ENCODE peak calls at places on chromosome 14, in ten cellular contexts. One of them, this sample, is unnamed.

GRCh38 chr14:100679707-100680438 is 46.8 kb upstream of the DLK1 start:
- DNase-seq in astrocyte of the spinal cord: peak
- DNase-seq in left lung: peak
- DNase-seq in Caco-2: no peak
- DNase-seq in Calu3: no peak
- DNase-seq in neural crest cell: no peak
- DNase-seq in neural progenitor cell: no peak
- DNase-seq in fibroblast of the aortic adventitia: peak
- DNase-seq in fibroblast of lung: peak
- DNase-seq in adrenal gland: no peak
- DNase-seq in this sample: no peak

GRCh38 chr14:34837801-34838322 is 37.3 kb downstream of the BAZ1A start:
- DNase-seq in astrocyte of the spinal cord: no peak
- DNase-seq in left lung: no peak
- DNase-seq in Caco-2: no peak
- DNase-seq in Calu3: no peak
- DNase-seq in neural crest cell: no peak
- DNase-seq in neural progenitor cell: no peak
- DNase-seq in fibroblast of the aortic adventitia: no peak
- DNase-seq in fibroblast of lung: no peak
- DNase-seq in adrenal gland: no peak
- DNase-seq in this sample: no peak

GRCh38 chr14:68076451-68076850 is 256.9 kb downstream of the RAD51B start:
- DNase-seq in astrocyte of the spinal cord: peak
- DNase-seq in left lung: no peak
- DNase-seq in Caco-2: no peak
- DNase-seq in Calu3: no peak
- DNase-seq in neural crest cell: no peak
- DNase-seq in neural progenitor cell: no peak
- DNase-seq in fibroblast of the aortic adventitia: peak
- DNase-seq in fibroblast of lung: peak
- DNase-seq in adrenal gland: no peak
- DNase-seq in this sample: no peak

GRCh38 chr14:95784137-95784536 is 70.2 kb upstream of the TCL1A start:
- DNase-seq in astrocyte of the spinal cord: peak
- DNase-seq in left lung: no peak
- DNase-seq in Caco-2: peak
- DNase-seq in Calu3: peak
- DNase-seq in neural crest cell: peak
- DNase-seq in neural progenitor cell: peak
- DNase-seq in fibroblast of the aortic adventitia: peak
- DNase-seq in fibroblast of lung: peak
- DNase-seq in adrenal gland: peak
- DNase-seq in this sample: no peak

GRCh38 chr14:68676511-68676943 is 116.3 kb downstream of the ZFP36L1 start:
- DNase-seq in astrocyte of the spinal cord: no peak
- DNase-seq in left lung: no peak
- DNase-seq in Caco-2: peak
- DNase-seq in Calu3: no peak
- DNase-seq in neural crest cell: no peak
- DNase-seq in neural progenitor cell: peak
- DNase-seq in fibroblast of the aortic adventitia: no peak
- DNase-seq in fibroblast of lung: no peak
- DNase-seq in adrenal gland: no peak
- DNase-seq in this sample: no peak

GRCh38 chr14:21092147-21093011 is 6.1 kb downstream of the ZNF219 start:
- DNase-seq in astrocyte of the spinal cord: peak
- DNase-seq in left lung: peak
- DNase-seq in Caco-2: peak
- DNase-seq in Calu3: peak
- DNase-seq in neural crest cell: peak
- DNase-seq in neural progenitor cell: peak
- DNase-seq in fibroblast of the aortic adventitia: peak
- DNase-seq in fibroblast of lung: peak
- DNase-seq in adrenal gland: peak
- DNase-seq in this sample: peak

GRCh38 chr14:89681086-89682018 is 264.3 kb upstream of the FOXN3 start:
- DNase-seq in astrocyte of the spinal cord: no peak
- DNase-seq in left lung: no peak
- DNase-seq in Caco-2: peak
- DNase-seq in Calu3: no peak
- DNase-seq in neural crest cell: no peak
- DNase-seq in neural progenitor cell: no peak
- DNase-seq in fibroblast of the aortic adventitia: no peak
- DNase-seq in fibroblast of lung: no peak
- DNase-seq in adrenal gland: peak
- DNase-seq in this sample: no peak

GRCh38 chr14:51138353-51139103 is 43.6 kb upstream of the TRIM9 start:
- DNase-seq in astrocyte of the spinal cord: no peak
- DNase-seq in left lung: no peak
- DNase-seq in Caco-2: no peak
- DNase-seq in Calu3: no peak
- DNase-seq in neural crest cell: no peak
- DNase-seq in neural progenitor cell: no peak
- DNase-seq in fibroblast of the aortic adventitia: no peak
- DNase-seq in fibroblast of lung: no peak
- DNase-seq in adrenal gland: no peak
- DNase-seq in this sample: no peak

GRCh38 chr14:101472518-101472849 is 88.8 kb upstream of the DIO3 start:
- DNase-seq in astrocyte of the spinal cord: no peak
- DNase-seq in left lung: no peak
- DNase-seq in Caco-2: no peak
- DNase-seq in Calu3: no peak
- DNase-seq in neural crest cell: no peak
- DNase-seq in neural progenitor cell: no peak
- DNase-seq in fibroblast of the aortic adventitia: no peak
- DNase-seq in fibroblast of lung: no peak
- DNase-seq in adrenal gland: no peak
- DNase-seq in this sample: no peak

GRCh38 chr14:32404784-32405573 is 75.9 kb downstream of the AKAP6 start:
- DNase-seq in astrocyte of the spinal cord: no peak
- DNase-seq in left lung: no peak
- DNase-seq in Caco-2: no peak
- DNase-seq in Calu3: no peak
- DNase-seq in neural crest cell: no peak
- DNase-seq in neural progenitor cell: no peak
- DNase-seq in fibroblast of the aortic adventitia: no peak
- DNase-seq in fibroblast of lung: no peak
- DNase-seq in adrenal gland: no peak
- DNase-seq in this sample: no peak

GRCh38 chr14:73142216-73142615 is 5.9 kb downstream of the PSEN1 start:
- DNase-seq in astrocyte of the spinal cord: no peak
- DNase-seq in left lung: no peak
- DNase-seq in Caco-2: no peak
- DNase-seq in Calu3: no peak
- DNase-seq in neural crest cell: no peak
- DNase-seq in neural progenitor cell: no peak
- DNase-seq in fibroblast of the aortic adventitia: no peak
- DNase-seq in fibroblast of lung: no peak
- DNase-seq in adrenal gland: no peak
- DNase-seq in this sample: no peak

GRCh38 chr14:73143617-73144016 is 7.3 kb downstream of the PSEN1 start:
- DNase-seq in astrocyte of the spinal cord: no peak
- DNase-seq in left lung: no peak
- DNase-seq in Caco-2: no peak
- DNase-seq in Calu3: no peak
- DNase-seq in neural crest cell: no peak
- DNase-seq in neural progenitor cell: no peak
- DNase-seq in fibroblast of the aortic adventitia: no peak
- DNase-seq in fibroblast of lung: no peak
- DNase-seq in adrenal gland: no peak
- DNase-seq in this sample: no peak

GRCh38 chr14:73140924-73141323 is 4.6 kb downstream of the PSEN1 start:
- DNase-seq in astrocyte of the spinal cord: no peak
- DNase-seq in left lung: no peak
- DNase-seq in Caco-2: no peak
- DNase-seq in Calu3: no peak
- DNase-seq in neural crest cell: no peak
- DNase-seq in neural progenitor cell: no peak
- DNase-seq in fibroblast of the aortic adventitia: no peak
- DNase-seq in fibroblast of lung: no peak
- DNase-seq in adrenal gland: no peak
- DNase-seq in this sample: no peak

DNA sequence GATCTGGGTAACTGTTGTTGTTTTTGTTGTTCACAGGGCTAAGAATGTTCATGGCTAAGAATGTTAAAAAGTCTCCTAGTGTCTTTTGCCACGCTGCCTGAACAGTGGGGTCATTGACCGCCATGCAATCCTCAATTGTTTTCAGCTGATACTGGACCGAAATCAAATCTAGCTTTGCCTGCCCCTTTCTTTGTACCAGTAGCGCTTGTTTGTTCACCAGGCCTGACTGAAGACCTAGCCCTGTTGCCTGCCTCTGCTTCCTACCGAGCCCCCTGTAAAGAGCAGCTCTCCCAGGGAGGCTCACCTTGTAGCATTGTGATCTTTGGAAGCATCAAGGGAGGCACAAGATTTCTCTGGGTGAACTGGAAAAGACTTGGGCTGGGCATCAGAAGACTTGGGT is 6.7 kb downstream of the PSEN1 start:
- DNase-seq in astrocyte of the spinal cord: no peak
- DNase-seq in left lung: no peak
- DNase-seq in Caco-2: no peak
- DNase-seq in Calu3: no peak
- DNase-seq in neural crest cell: no peak
- DNase-seq in neural progenitor cell: peak
- DNase-seq in fibroblast of the aortic adventitia: no peak
- DNase-seq in fibroblast of lung: no peak
- DNase-seq in adrenal gland: peak
- DNase-seq in this sample: no peak
- TF ChIP-seq CTCF in astrocyte of the spinal cord: no peak
- TF ChIP-seq CTCF in left lung: no peak
- TF ChIP-seq CTCF in Caco-2: no peak
- TF ChIP-seq CTCF in Calu3: no peak
- TF ChIP-seq CTCF in neural crest cell: no peak
- TF ChIP-seq CTCF in neural progenitor cell: no peak
- TF ChIP-seq CTCF in fibroblast of the aortic adventitia: no peak
- TF ChIP-seq CTCF in fibroblast of lung: no peak
- TF ChIP-seq CTCF in adrenal gland: no peak
- TF ChIP-seq CTCF in this sample: no peak

GRCh38 chr14:52142504-52142903 is 73.6 kb upstream of the NID2 start:
- DNase-seq in astrocyte of the spinal cord: no peak
- DNase-seq in left lung: no peak
- DNase-seq in Caco-2: no peak
- DNase-seq in Calu3: no peak
- DNase-seq in neural crest cell: no peak
- DNase-seq in neural progenitor cell: no peak
- DNase-seq in fibroblast of the aortic adventitia: no peak
- DNase-seq in fibroblast of lung: no peak
- DNase-seq in adrenal gland: no peak
- DNase-seq in this sample: no peak

GRCh38 chr14:52148371-52148770 is 79.5 kb upstream of the NID2 start:
- DNase-seq in astrocyte of the spinal cord: no peak
- DNase-seq in left lung: no peak
- DNase-seq in Caco-2: no peak
- DNase-seq in Calu3: no peak
- DNase-seq in neural crest cell: no peak
- DNase-seq in neural progenitor cell: no peak
- DNase-seq in fibroblast of the aortic adventitia: no peak
- DNase-seq in fibroblast of lung: no peak
- DNase-seq in adrenal gland: no peak
- DNase-seq in this sample: no peak

GRCh38 chr14:52150162-52150561 is 81.3 kb upstream of the NID2 start:
- DNase-seq in astrocyte of the spinal cord: no peak
- DNase-seq in left lung: no peak
- DNase-seq in Caco-2: no peak
- DNase-seq in Calu3: no peak
- DNase-seq in neural crest cell: no peak
- DNase-seq in neural progenitor cell: no peak
- DNase-seq in fibroblast of the aortic adventitia: no peak
- DNase-seq in fibroblast of lung: no peak
- DNase-seq in adrenal gland: no peak
- DNase-seq in this sample: no peak

DNA sequence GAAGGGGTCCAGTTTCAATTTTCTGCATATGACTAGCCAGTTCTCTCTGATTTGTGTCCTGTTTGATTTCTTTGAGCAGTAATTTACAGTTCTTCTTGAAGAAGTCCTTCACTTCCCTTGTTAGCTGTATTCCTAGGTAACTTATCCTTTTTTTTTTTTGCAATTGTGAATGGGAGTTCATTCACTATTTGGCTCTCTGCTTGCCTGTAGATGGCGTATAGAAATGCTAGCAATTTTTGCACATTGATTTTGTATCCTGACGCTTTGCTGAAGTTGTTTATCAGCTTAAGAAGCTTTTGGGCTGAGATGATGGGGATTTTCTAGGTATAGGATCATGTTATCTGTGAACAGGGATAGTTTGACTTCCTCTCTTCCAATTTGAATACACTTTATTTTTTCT is 77.6 kb upstream of the NID2 start:
- DNase-seq in astrocyte of the spinal cord: no peak
- DNase-seq in left lung: no peak
- DNase-seq in Caco-2: no peak
- DNase-seq in Calu3: no peak
- DNase-seq in neural crest cell: no peak
- DNase-seq in neural progenitor cell: no peak
- DNase-seq in fibroblast of the aortic adventitia: peak
- DNase-seq in fibroblast of lung: peak
- DNase-seq in adrenal gland: no peak
- DNase-seq in this sample: no peak
- TF ChIP-seq CTCF in astrocyte of the spinal cord: peak
- TF ChIP-seq CTCF in left lung: no peak
- TF ChIP-seq CTCF in Caco-2: no peak
- TF ChIP-seq CTCF in Calu3: no peak
- TF ChIP-seq CTCF in neural crest cell: no peak
- TF ChIP-seq CTCF in neural progenitor cell: no peak
- TF ChIP-seq CTCF in fibroblast of the aortic adventitia: peak
- TF ChIP-seq CTCF in fibroblast of lung: peak
- TF ChIP-seq CTCF in adrenal gland: no peak
- TF ChIP-seq CTCF in this sample: peak

DNA sequence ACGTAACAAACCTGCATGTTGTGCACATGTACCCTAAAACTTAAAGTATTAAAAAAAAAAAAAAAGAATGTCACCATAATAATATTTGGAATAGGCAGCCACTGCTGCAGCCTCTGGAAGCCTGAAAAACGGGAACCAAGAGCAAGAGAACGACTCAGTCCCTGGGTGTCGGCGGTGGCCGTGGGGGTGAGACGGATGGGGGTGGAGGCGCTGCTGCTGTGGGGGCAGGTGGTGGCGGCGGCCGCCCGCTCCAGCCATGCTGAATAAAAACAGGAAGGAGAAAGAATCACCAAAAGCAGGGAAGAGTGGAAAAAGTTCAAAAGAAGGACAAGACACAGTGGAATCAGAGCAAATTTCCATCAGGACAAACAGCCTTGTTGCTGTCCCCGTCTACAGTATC is 46.9 kb downstream of the ZFYVE21 start:
- DNase-seq in astrocyte of the spinal cord: no peak
- DNase-seq in left lung: no peak
- DNase-seq in Caco-2: no peak
- DNase-seq in Calu3: no peak
- DNase-seq in neural crest cell: no peak
- DNase-seq in neural progenitor cell: no peak
- DNase-seq in fibroblast of the aortic adventitia: no peak
- DNase-seq in fibroblast of lung: no peak
- DNase-seq in adrenal gland: no peak
- DNase-seq in this sample: no peak
- TF ChIP-seq CTCF in astrocyte of the spinal cord: no peak
- TF ChIP-seq CTCF in left lung: no peak
- TF ChIP-seq CTCF in Caco-2: no peak
- TF ChIP-seq CTCF in Calu3: no peak
- TF ChIP-seq CTCF in neural crest cell: no peak
- TF ChIP-seq CTCF in neural progenitor cell: no peak
- TF ChIP-seq CTCF in fibroblast of the aortic adventitia: no peak
- TF ChIP-seq CTCF in fibroblast of lung: no peak
- TF ChIP-seq CTCF in adrenal gland: no peak
- TF ChIP-seq CTCF in this sample: no peak

GRCh38 chr14:72775923-72776554 is 117.9 kb downstream of the DPF3 start:
- DNase-seq in astrocyte of the spinal cord: no peak
- DNase-seq in left lung: no peak
- DNase-seq in Caco-2: no peak
- DNase-seq in Calu3: no peak
- DNase-seq in neural crest cell: no peak
- DNase-seq in neural progenitor cell: no peak
- DNase-seq in fibroblast of the aortic adventitia: no peak
- DNase-seq in fibroblast of lung: no peak
- DNase-seq in adrenal gland: no peak
- DNase-seq in this sample: no peak
- TF ChIP-seq CTCF in astrocyte of the spinal cord: no peak
- TF ChIP-seq CTCF in left lung: no peak
- TF ChIP-seq CTCF in Caco-2: no peak
- TF ChIP-seq CTCF in Calu3: no peak
- TF ChIP-seq CTCF in neural crest cell: no peak
- TF ChIP-seq CTCF in neural progenitor cell: no peak
- TF ChIP-seq CTCF in fibroblast of the aortic adventitia: no peak
- TF ChIP-seq CTCF in fibroblast of lung: no peak
- TF ChIP-seq CTCF in adrenal gland: no peak
- TF ChIP-seq CTCF in this sample: no peak

This sample was measured in D721Med.